ENCODE peak calls at places on chromosomes 3 and 15, in five cellular contexts. E is IMR-90, K is K562, G is kidney, Q is astrocyte. V is an unnamed sample.

GRCh38 chr3:71581981-71582611 is 1.4 kb downstream of the FOXP1 start:
- DNase-seq in E (no peak), K (peak), G (peak), Q (peak), V (peak)

GRCh38 chr15:33064878-33065277 is 129.6 kb downstream of the FMN1 start:
- DNase-seq in E (peak), K (no peak), G (no peak), Q (peak), V (peak)

GRCh38 chr3:7760718-7761117 is 740.9 kb upstream of the LMCD1 start:
- DNase-seq in E (no peak), K (no peak), G (no peak), Q (no peak), V (no peak)

GRCh38 chr3:53181024-53181371 is 20.0 kb downstream of the PRKCD start:
- DNase-seq in E (no peak), K (no peak), G (no peak), Q (no peak), V (no peak)

GRCh38 chr3:78139166-78139565 is 1099.3 kb downstream of the ROBO2 start:
- DNase-seq in E (peak), K (no peak), G (no peak), Q (peak), V (peak)

GRCh38 chr15:74383286-74383685 is 15.8 kb upstream of the CYP11A1 start:
- DNase-seq in E (no peak), K (no peak), G (no peak), Q (no peak), V (no peak)

GRCh38 chr15:65796610-65797012 is 4.5 kb upstream of the DENND4A start:
- DNase-seq in E (peak), K (no peak), G (no peak), Q (peak), V (peak)

GRCh38 chr3:160376681-160377080 is 22.3 kb downstream of the IFT80 start:
- DNase-seq in E (peak), K (no peak), G (no peak), Q (peak), V (peak)

GRCh38 chr3:146280859-146281258 is 30.0 kb upstream of the PLSCR4 start:
- DNase-seq in E (peak), K (no peak), G (no peak), Q (peak), V (no peak)

GRCh38 chr3:196192036-196193001 is 18.9 kb downstream of the ZDHHC19 start:
- DNase-seq in E (no peak), K (peak), G (no peak), Q (no peak), V (no peak)

GRCh38 chr3:195069501-195070251 is 201.3 kb downstream of the XXYLT1 start:
- DNase-seq in E (no peak), K (no peak), G (peak), Q (no peak), V (no peak)

GRCh38 chr3:52249683-52250082 is 4.1 kb downstream of the PPM1M start:
- DNase-seq in E (no peak), K (no peak), G (peak), Q (no peak), V (no peak)

GRCh38 chr3:51686512-51687215 is 15.6 kb downstream of the TEX264 start:
- DNase-seq in E (peak), K (peak), G (peak), Q (peak), V (peak)

GRCh38 chr3:51668756-51669155 is 2.3 kb upstream of the TEX264 start:
- DNase-seq in E (peak), K (no peak), G (no peak), Q (peak), V (no peak)

GRCh38 chr3:54374214-54374855 is 252.0 kb downstream of the CACNA2D3 start:
- DNase-seq in E (no peak), K (peak), G (no peak), Q (no peak), V (peak)

GRCh38 chr15:64045774-64046346 is 425 bp downstream of the DAPK2 start:
- DNase-seq in E (no peak), K (no peak), G (peak), Q (no peak), V (no peak)

GRCh38 chr3:23668430-23668904 is 137.3 kb upstream of the UBE2E1 start:
- DNase-seq in E (peak), K (no peak), G (no peak), Q (peak), V (peak)

GRCh38 chr15:81001180-81002003 is 669 bp downstream of the TLNRD1 start:
- DNase-seq in E (peak), K (peak), G (peak), Q (peak), V (peak)

GRCh38 chr3:169091196-169091595 is 572.3 kb downstream of the MECOM start:
- DNase-seq in E (peak), K (no peak), G (no peak), Q (peak), V (peak)

GRCh38 chr15:75677601-75678323 is 30.1 kb downstream of the SNX33 start:
- DNase-seq in E (no peak), K (no peak), G (no peak), Q (no peak), V (no peak)

GRCh38 chr3:63193647-63194046 is 84.5 kb upstream of the SYNPR start:
- DNase-seq in E (no peak), K (no peak), G (no peak), Q (peak), V (peak)

DNA sequence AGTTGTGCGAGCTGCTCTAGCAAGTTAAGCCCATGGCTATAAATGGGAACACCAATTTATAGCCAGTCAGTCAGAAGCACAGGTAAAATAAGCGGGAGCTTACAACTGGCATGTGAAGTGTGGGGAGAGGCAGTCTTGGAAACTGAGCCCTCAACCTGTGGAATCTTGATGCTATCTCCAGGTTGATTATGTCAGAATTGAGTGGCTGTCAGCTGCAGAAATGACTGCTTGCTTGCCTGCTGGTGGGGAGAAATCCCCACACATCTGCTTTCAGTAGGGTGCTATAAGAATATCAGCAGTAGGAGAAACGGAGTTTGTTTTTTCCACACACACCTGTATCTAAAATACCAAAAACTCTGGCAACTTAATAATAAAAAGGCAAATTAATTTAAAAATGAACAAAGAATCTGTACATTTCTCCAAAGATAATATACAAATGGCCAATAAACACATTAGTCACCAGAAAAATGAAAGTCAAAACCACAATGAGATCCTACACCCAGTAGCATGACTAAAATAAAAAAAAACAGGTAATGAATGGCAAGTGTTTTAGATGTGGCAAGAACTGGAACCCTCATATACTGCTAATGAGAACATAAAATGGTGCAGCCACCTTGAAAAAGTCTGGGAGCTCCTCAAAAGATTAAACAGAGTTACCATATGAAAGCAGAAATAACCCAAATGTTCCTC is 26.0 kb upstream of the MAP4 start:
- DNase-seq in E (peak), K (no peak), G (no peak), Q (peak), V (peak)
- TF ChIP-seq CTCF in E (no peak), K (no peak), G (no peak), Q (no peak), V (no peak)

DNA sequence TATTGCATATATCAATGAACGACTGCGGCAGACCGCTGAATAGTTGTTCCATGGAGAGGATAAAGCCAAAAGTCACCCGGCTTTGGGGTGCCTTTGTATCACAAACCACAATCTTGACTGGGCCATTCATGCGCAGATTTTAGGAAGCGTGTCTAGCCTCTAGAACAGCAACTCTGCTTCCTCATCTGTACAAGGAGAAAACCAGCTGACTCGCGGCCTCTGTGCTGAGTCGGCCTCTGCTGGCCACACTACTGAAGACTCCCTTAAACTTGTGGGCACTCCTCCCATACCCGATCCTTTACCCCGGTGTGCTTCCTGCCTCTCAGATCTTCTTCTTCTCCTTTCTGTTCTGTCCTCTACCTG is 872 bp downstream of the DLEC1 start:
- DNase-seq in E (peak), K (no peak), G (no peak), Q (peak), V (no peak)
- TF ChIP-seq CTCF in E (peak), K (peak), G (peak), Q (no peak), V (no peak)

GRCh38 chr3:191330309-191330712 is at the start of gene UTS2B:
- DNase-seq in E (peak), K (peak), G (no peak), Q (peak), V (peak)

GRCh38 chr3:191329654-191330308 is 545 bp downstream of the UTS2B start:
- DNase-seq in E (peak), K (peak), G (no peak), Q (peak), V (peak)

GRCh38 chr3:191327526-191327925 is 1.7 kb upstream of the CCDC50 start:
- DNase-seq in E (no peak), K (peak), G (no peak), Q (no peak), V (no peak)

GRCh38 chr3:191328383-191328962 is 721 bp upstream of the CCDC50 start:
- DNase-seq in E (no peak), K (peak), G (no peak), Q (peak), V (no peak)

DNA sequence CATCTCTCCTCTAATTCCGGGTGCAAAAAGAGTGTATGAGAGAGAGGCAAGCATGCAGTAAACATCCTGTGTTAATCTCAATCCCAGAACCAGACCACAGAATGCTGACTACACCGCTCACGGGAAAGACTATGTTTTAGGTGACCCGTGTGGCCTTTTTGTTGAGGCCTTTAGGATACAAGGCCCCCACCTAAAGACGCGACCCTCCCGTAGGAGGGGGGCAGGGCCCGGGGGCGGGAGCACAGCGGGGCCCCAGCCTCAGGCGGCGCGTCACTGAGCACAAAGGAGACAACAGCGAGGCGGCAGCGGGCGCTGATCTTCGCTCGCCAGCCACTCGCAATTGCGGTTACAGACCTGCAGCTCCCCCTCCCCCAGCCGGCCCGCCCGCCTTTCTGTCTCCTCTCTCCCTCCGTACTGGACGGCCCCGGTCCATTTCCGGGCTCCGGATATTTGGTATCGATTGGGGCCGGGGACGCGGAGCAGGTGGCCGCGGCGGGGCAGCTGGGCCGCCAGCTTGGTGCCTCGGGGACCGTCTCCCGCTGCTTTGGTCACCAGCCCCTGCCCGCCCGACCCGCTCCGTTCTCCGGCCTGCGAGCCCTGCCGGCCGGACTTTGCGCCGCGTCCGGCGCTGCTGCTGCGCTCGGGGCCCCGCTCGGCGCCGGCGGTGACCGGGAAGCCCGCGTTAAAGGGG is at the start of gene CCDC50:
- DNase-seq in E (peak), K (peak), G (peak), Q (peak), V (peak)
- TF ChIP-seq CTCF in E (no peak), K (no peak), G (no peak), Q (no peak), V (peak)

DNA sequence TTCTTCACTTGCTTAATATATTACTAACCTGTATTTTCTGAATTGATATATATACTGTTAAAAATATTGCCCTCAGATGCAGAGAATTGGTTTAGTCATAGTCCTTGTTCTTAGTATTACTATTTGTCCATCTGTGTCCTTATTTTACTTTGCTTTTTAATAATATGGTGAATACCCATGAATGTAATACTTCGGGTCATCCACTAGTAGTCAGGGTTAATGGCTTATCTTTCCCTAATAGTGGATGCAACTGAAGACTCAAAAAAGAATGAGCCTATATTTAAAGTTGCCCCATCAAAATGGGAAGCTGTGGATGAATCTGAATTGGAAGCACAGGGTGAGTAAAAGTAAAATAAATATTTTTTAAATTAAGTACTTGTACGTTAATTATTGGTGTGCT is 36.5 kb downstream of the U2SURP start:
- DNase-seq in E (no peak), K (no peak), G (no peak), Q (no peak), V (no peak)
- TF ChIP-seq CTCF in E (peak), K (no peak), G (no peak), Q (no peak), V (peak)

V was measured in mammary epithelial cell.